ENCODE peak calls at places on chromosomes 11 and 22, in seven cellular contexts. One of them, this sample, is unnamed.

GRCh38 chr11:85821636-85822035 is 10.7 kb upstream of the SYTL2 start:
- DNase-seq in NCI-H1436 treated with DMSO at 0.1 percent for 48 hours: no peak
- DNase-seq in adipocyte: peak; percentile 48
- DNase-seq in heart right ventricle: no peak
- DNase-seq in foreskin keratinocyte: no peak
- DNase-seq in NCI-H146: no peak
- DNase-seq in SW 1271: no peak
- DNase-seq in this sample: peak; percentile 60

GRCh38 chr11:134418119-134418840 is 6.2 kb upstream of the B3GAT1 start:
- DNase-seq in NCI-H1436 treated with DMSO at 0.1 percent for 48 hours: no peak
- DNase-seq in adipocyte: peak; percentile 11
- DNase-seq in heart right ventricle: no peak
- DNase-seq in foreskin keratinocyte: no peak
- DNase-seq in NCI-H146: no peak
- DNase-seq in SW 1271: no peak
- DNase-seq in this sample: no peak

GRCh38 chr11:64850979-64851567 is 6.6 kb upstream of the CDC42BPG start:
- DNase-seq in NCI-H1436 treated with DMSO at 0.1 percent for 48 hours: no peak
- DNase-seq in adipocyte: peak; percentile 62
- DNase-seq in heart right ventricle: no peak
- DNase-seq in foreskin keratinocyte: no peak
- DNase-seq in NCI-H146: peak; percentile 29
- DNase-seq in SW 1271: no peak
- DNase-seq in this sample: no peak

GRCh38 chr11:74276581-74276980 is 34.9 kb downstream of the P4HA3 start:
- DNase-seq in NCI-H1436 treated with DMSO at 0.1 percent for 48 hours: no peak
- DNase-seq in adipocyte: peak; percentile 47
- DNase-seq in heart right ventricle: no peak
- DNase-seq in foreskin keratinocyte: no peak
- DNase-seq in NCI-H146: no peak
- DNase-seq in SW 1271: no peak
- DNase-seq in this sample: no peak

GRCh38 chr22:29245626-29246385 is 22.0 kb downstream of the RHBDD3 start:
- DNase-seq in NCI-H1436 treated with DMSO at 0.1 percent for 48 hours: peak; percentile 38
- DNase-seq in adipocyte: peak; percentile 80
- DNase-seq in heart right ventricle: peak; percentile 62
- DNase-seq in foreskin keratinocyte: peak; percentile 33
- DNase-seq in NCI-H146: peak; percentile 42
- DNase-seq in SW 1271: no peak
- DNase-seq in this sample: peak; percentile 6

GRCh38 chr11:69691449-69691848 is 12.4 kb downstream of the FGF19 start:
- DNase-seq in NCI-H1436 treated with DMSO at 0.1 percent for 48 hours: no peak
- DNase-seq in adipocyte: peak; percentile 31
- DNase-seq in heart right ventricle: no peak
- DNase-seq in foreskin keratinocyte: peak; percentile 43
- DNase-seq in NCI-H146: no peak
- DNase-seq in SW 1271: no peak
- DNase-seq in this sample: no peak

GRCh38 chr11:8285228-8285627 is 21.6 kb upstream of the LMO1 start:
- DNase-seq in NCI-H1436 treated with DMSO at 0.1 percent for 48 hours: no peak
- DNase-seq in adipocyte: no peak
- DNase-seq in heart right ventricle: no peak
- DNase-seq in foreskin keratinocyte: no peak
- DNase-seq in NCI-H146: no peak
- DNase-seq in SW 1271: no peak
- DNase-seq in this sample: no peak

GRCh38 chr11:106178361-106178760 is 100.9 kb downstream of the AASDHPPT start:
- DNase-seq in NCI-H1436 treated with DMSO at 0.1 percent for 48 hours: no peak
- DNase-seq in adipocyte: peak; percentile 60
- DNase-seq in heart right ventricle: no peak
- DNase-seq in foreskin keratinocyte: peak; percentile 37
- DNase-seq in NCI-H146: no peak
- DNase-seq in SW 1271: no peak
- DNase-seq in this sample: no peak

GRCh38 chr11:10909141-10909883 is 51.5 kb upstream of the ZBED5 start:
- DNase-seq in NCI-H1436 treated with DMSO at 0.1 percent for 48 hours: no peak
- DNase-seq in adipocyte: peak; percentile 43
- DNase-seq in heart right ventricle: no peak
- DNase-seq in foreskin keratinocyte: peak; percentile 53
- DNase-seq in NCI-H146: no peak
- DNase-seq in SW 1271: no peak
- DNase-seq in this sample: no peak

GRCh38 chr22:42236268-42236667 is 34.2 kb downstream of the TCF20 start:
- DNase-seq in NCI-H1436 treated with DMSO at 0.1 percent for 48 hours: no peak
- DNase-seq in adipocyte: no peak
- DNase-seq in heart right ventricle: no peak
- DNase-seq in foreskin keratinocyte: no peak
- DNase-seq in NCI-H146: no peak
- DNase-seq in SW 1271: no peak
- DNase-seq in this sample: no peak

This sample was measured in epithelial cell of prostate.